ENCODE peak calls at places on chromosomes 4 and X, in five cellular contexts. One of them, this sample, is unnamed.

GRCh38 chrX:103817502-103817901 is 14.6 kb downstream of the RAB9B start:
- DNase-seq in iPS-NIHi11: peak
- DNase-seq in NCI-H1092: peak
- DNase-seq in NCI-H2171 treated with DMSO at 0.1 percent for 48 hours: peak
- DNase-seq in GDM1: peak
- DNase-seq in this sample: peak

GRCh38 chr4:134202557-134202956 is 968 bp upstream of the PABPC4L start:
- DNase-seq in GDM1: no peak
- DNase-seq in NCI-H1092: no peak
- DNase-seq in iPS-NIHi11: no peak
- DNase-seq in NCI-H2171 treated with DMSO at 0.1 percent for 48 hours: no peak
- DNase-seq in this sample: no peak

GRCh38 chr4:165874799-165875371 is 1.8 kb downstream of the TLL1 start:
- DNase-seq in GDM1: no peak
- DNase-seq in NCI-H1092: no peak
- DNase-seq in iPS-NIHi11: peak
- DNase-seq in NCI-H2171 treated with DMSO at 0.1 percent for 48 hours: no peak
- DNase-seq in this sample: no peak

GRCh38 chr4:10115657-10116624 is 658 bp downstream of the WDR1 start:
- DNase-seq in GDM1: no peak
- DNase-seq in NCI-H2171 treated with DMSO at 0.1 percent for 48 hours: no peak
- DNase-seq in iPS-NIHi11: peak
- DNase-seq in NCI-H1092: no peak
- DNase-seq in this sample: no peak

GRCh38 chrX:69232945-69233344 is 67.7 kb upstream of the PJA1 start:
- DNase-seq in iPS-NIHi11: no peak
- DNase-seq in NCI-H2171 treated with DMSO at 0.1 percent for 48 hours: peak
- DNase-seq in NCI-H1092: peak
- DNase-seq in GDM1: no peak
- DNase-seq in this sample: peak

GRCh38 chr4:123506311-123506685 is 109.7 kb downstream of the SPRY1 start:
- DNase-seq in iPS-NIHi11: no peak
- DNase-seq in NCI-H2171 treated with DMSO at 0.1 percent for 48 hours: no peak
- DNase-seq in GDM1: no peak
- DNase-seq in NCI-H1092: no peak
- DNase-seq in this sample: no peak

GRCh38 chr4:83071116-83071515 is 36.1 kb downstream of the COPS4 start:
- DNase-seq in GDM1: no peak
- DNase-seq in NCI-H2171 treated with DMSO at 0.1 percent for 48 hours: peak
- DNase-seq in iPS-NIHi11: no peak
- DNase-seq in NCI-H1092: no peak
- DNase-seq in this sample: no peak

GRCh38 chrX:30876367-30876766 is 12.7 kb downstream of the TAB3 start:
- DNase-seq in GDM1: no peak
- DNase-seq in iPS-NIHi11: no peak
- DNase-seq in NCI-H2171 treated with DMSO at 0.1 percent for 48 hours: no peak
- DNase-seq in NCI-H1092: no peak
- DNase-seq in this sample: no peak